ENCODE peak calls at places on chromosome 16, in ten cellular contexts. One of them, this sample, is unnamed. For H3K4me1, the result is how much of the 10 kb centered on the place peaks cover.

GRCh38 chr16:56201030-56201429 is 9.7 kb downstream of the GNAO1 start:
- DNase-seq in right atrium auricular region: no peak
- DNase-seq in uterus: no peak
- DNase-seq in heart left ventricle: no peak
- DNase-seq in prostate gland: no peak
- DNase-seq in stomach: no peak
- DNase-seq in fibroblast of lung: no peak
- DNase-seq in osteoblast: no peak
- DNase-seq in A549: no peak
- DNase-seq in transverse colon: no peak
- DNase-seq in this sample: no peak

GRCh38 chr16:4233431-4233830 is 8.4 kb downstream of the SRL start:
- DNase-seq in right atrium auricular region: no peak
- DNase-seq in uterus: no peak
- DNase-seq in heart left ventricle: no peak
- DNase-seq in prostate gland: no peak
- DNase-seq in stomach: no peak
- DNase-seq in fibroblast of lung: no peak
- DNase-seq in osteoblast: no peak
- DNase-seq in A549: no peak
- DNase-seq in transverse colon: no peak
- DNase-seq in this sample: no peak

GRCh38 chr16:59192551-59193199 is 458.6 kb upstream of the GOT2 start:
- DNase-seq in right atrium auricular region: no peak
- DNase-seq in uterus: no peak
- DNase-seq in heart left ventricle: no peak
- DNase-seq in prostate gland: no peak
- DNase-seq in stomach: no peak
- DNase-seq in fibroblast of lung: peak
- DNase-seq in osteoblast: no peak
- DNase-seq in A549: no peak
- DNase-seq in transverse colon: no peak
- DNase-seq in this sample: peak

GRCh38 chr16:75256871-75257343 is 5.5 kb upstream of the BCAR1 start:
- DNase-seq in right atrium auricular region: no peak
- DNase-seq in uterus: peak
- DNase-seq in heart left ventricle: no peak
- DNase-seq in prostate gland: no peak
- DNase-seq in stomach: peak
- DNase-seq in fibroblast of lung: peak
- DNase-seq in osteoblast: peak
- DNase-seq in A549: no peak
- DNase-seq in transverse colon: peak
- DNase-seq in this sample: no peak

GRCh38 chr16:72443809-72444208 is 271.9 kb upstream of the PMFBP1 start:
- DNase-seq in right atrium auricular region: no peak
- DNase-seq in uterus: no peak
- DNase-seq in heart left ventricle: no peak
- DNase-seq in prostate gland: no peak
- DNase-seq in stomach: no peak
- DNase-seq in fibroblast of lung: no peak
- DNase-seq in osteoblast: no peak
- DNase-seq in A549: no peak
- DNase-seq in transverse colon: no peak
- DNase-seq in this sample: no peak

GRCh38 chr16:86884256-86884655 is 305.9 kb downstream of the FOXL1 start:
- DNase-seq in right atrium auricular region: no peak
- DNase-seq in uterus: no peak
- DNase-seq in heart left ventricle: no peak
- DNase-seq in prostate gland: no peak
- DNase-seq in stomach: no peak
- DNase-seq in fibroblast of lung: no peak
- DNase-seq in osteoblast: no peak
- DNase-seq in A549: no peak
- DNase-seq in transverse colon: no peak
- DNase-seq in this sample: no peak

GRCh38 chr16:71254832-71255560 is 24.5 kb upstream of the HYDIN start:
- DNase-seq in right atrium auricular region: no peak
- DNase-seq in uterus: no peak
- DNase-seq in heart left ventricle: no peak
- DNase-seq in prostate gland: no peak
- DNase-seq in stomach: no peak
- DNase-seq in fibroblast of lung: no peak
- DNase-seq in osteoblast: no peak
- DNase-seq in A549: no peak
- DNase-seq in transverse colon: no peak
- DNase-seq in this sample: no peak

GRCh38 chr16:85617948-85618347 is 4.8 kb downstream of the GSE1 start:
- DNase-seq in right atrium auricular region: no peak
- DNase-seq in uterus: no peak
- DNase-seq in heart left ventricle: no peak
- DNase-seq in prostate gland: no peak
- DNase-seq in stomach: peak
- DNase-seq in fibroblast of lung: no peak
- DNase-seq in osteoblast: no peak
- DNase-seq in A549: no peak
- DNase-seq in transverse colon: no peak
- DNase-seq in this sample: no peak

GRCh38 chr16:10013364-10013763 is 168.9 kb downstream of the GRIN2A start:
- DNase-seq in right atrium auricular region: no peak
- DNase-seq in uterus: no peak
- DNase-seq in heart left ventricle: no peak
- DNase-seq in prostate gland: no peak
- DNase-seq in stomach: no peak
- DNase-seq in fibroblast of lung: no peak
- DNase-seq in osteoblast: no peak
- DNase-seq in A549: no peak
- DNase-seq in transverse colon: no peak
- DNase-seq in this sample: no peak

GRCh38 chr16:87418216-87418615 is 26.1 kb downstream of the MAP1LC3B start:
- DNase-seq in right atrium auricular region: no peak
- DNase-seq in uterus: no peak
- DNase-seq in heart left ventricle: no peak
- DNase-seq in prostate gland: no peak
- DNase-seq in stomach: no peak
- DNase-seq in fibroblast of lung: no peak
- DNase-seq in osteoblast: no peak
- DNase-seq in A549: no peak
- DNase-seq in transverse colon: no peak
- DNase-seq in this sample: no peak

GRCh38 chr16:25264599-25264998 is 7.0 kb upstream of the ZKSCAN2 start:
- DNase-seq in right atrium auricular region: no peak
- DNase-seq in uterus: no peak
- DNase-seq in heart left ventricle: no peak
- DNase-seq in prostate gland: no peak
- DNase-seq in stomach: no peak
- DNase-seq in fibroblast of lung: peak
- DNase-seq in osteoblast: no peak
- DNase-seq in A549: no peak
- DNase-seq in transverse colon: no peak
- DNase-seq in this sample: no peak

GRCh38 chr16:81526935-81527334 is 82.3 kb downstream of the CMIP start:
- DNase-seq in right atrium auricular region: peak
- DNase-seq in uterus: peak
- DNase-seq in heart left ventricle: peak
- DNase-seq in prostate gland: peak
- DNase-seq in stomach: no peak
- DNase-seq in fibroblast of lung: peak
- DNase-seq in osteoblast: peak
- DNase-seq in A549: no peak
- DNase-seq in transverse colon: no peak
- DNase-seq in this sample: peak

GRCh38 chr16:12503201-12503600 is 300.5 kb downstream of the CPPED1 start:
- DNase-seq in right atrium auricular region: no peak
- DNase-seq in uterus: no peak
- DNase-seq in heart left ventricle: no peak
- DNase-seq in prostate gland: no peak
- DNase-seq in stomach: no peak
- DNase-seq in fibroblast of lung: no peak
- DNase-seq in osteoblast: no peak
- DNase-seq in A549: no peak
- DNase-seq in transverse colon: no peak
- DNase-seq in this sample: no peak

GRCh38 chr16:15739940-15740339 is 89.9 kb downstream of the NDE1 start:
- DNase-seq in right atrium auricular region: no peak
- DNase-seq in uterus: no peak
- DNase-seq in heart left ventricle: no peak
- DNase-seq in prostate gland: no peak
- DNase-seq in stomach: no peak
- DNase-seq in fibroblast of lung: peak
- DNase-seq in osteoblast: no peak
- DNase-seq in A549: no peak
- DNase-seq in transverse colon: no peak
- DNase-seq in this sample: peak
- H3K27ac ChIP-seq in right atrium auricular region: no peak
- H3K27ac ChIP-seq in uterus: no peak
- H3K27ac ChIP-seq in heart left ventricle: no peak
- H3K27ac ChIP-seq in prostate gland: no peak
- H3K27ac ChIP-seq in stomach: no peak
- H3K27ac ChIP-seq in fibroblast of lung: no peak
- H3K27ac ChIP-seq in osteoblast: no peak
- H3K27ac ChIP-seq in A549: no peak
- H3K27ac ChIP-seq in transverse colon: no peak
- H3K27ac ChIP-seq in this sample: no peak

GRCh38 chr16:11297492-11298142 is 16.5 kb upstream of the PRM1 start:
- DNase-seq in right atrium auricular region: peak
- DNase-seq in uterus: peak
- DNase-seq in heart left ventricle: peak
- DNase-seq in prostate gland: peak
- DNase-seq in stomach: peak
- DNase-seq in fibroblast of lung: peak
- DNase-seq in osteoblast: peak
- DNase-seq in A549: no peak
- DNase-seq in transverse colon: peak
- DNase-seq in this sample: peak
- TF ChIP-seq CTCF in right atrium auricular region: no peak
- TF ChIP-seq CTCF in uterus: no peak
- TF ChIP-seq CTCF in heart left ventricle: peak
- TF ChIP-seq CTCF in prostate gland: peak
- TF ChIP-seq CTCF in stomach: no peak
- TF ChIP-seq CTCF in fibroblast of lung: no peak
- TF ChIP-seq CTCF in osteoblast: no peak
- TF ChIP-seq CTCF in A549: no peak
- TF ChIP-seq CTCF in transverse colon: no peak
- TF ChIP-seq CTCF in this sample: no peak

GRCh38 chr16:23433261-23433920 is 19.6 kb downstream of the COG7 start:
- DNase-seq in right atrium auricular region: no peak
- DNase-seq in uterus: no peak
- DNase-seq in heart left ventricle: no peak
- DNase-seq in prostate gland: peak
- DNase-seq in stomach: peak
- DNase-seq in fibroblast of lung: no peak
- DNase-seq in osteoblast: no peak
- DNase-seq in A549: no peak
- DNase-seq in transverse colon: peak
- DNase-seq in this sample: no peak
- H3K4me1 ChIP-seq in right atrium auricular region: under half
- H3K4me1 ChIP-seq in uterus: under half
- H3K4me1 ChIP-seq in heart left ventricle: under half
- H3K4me1 ChIP-seq in prostate gland: under half
- H3K4me1 ChIP-seq in stomach: under half
- H3K4me1 ChIP-seq in fibroblast of lung: under half
- H3K4me1 ChIP-seq in osteoblast: under half
- H3K4me1 ChIP-seq in A549: under half
- H3K4me1 ChIP-seq in transverse colon: under half
- H3K4me1 ChIP-seq in this sample: under half

DNA sequence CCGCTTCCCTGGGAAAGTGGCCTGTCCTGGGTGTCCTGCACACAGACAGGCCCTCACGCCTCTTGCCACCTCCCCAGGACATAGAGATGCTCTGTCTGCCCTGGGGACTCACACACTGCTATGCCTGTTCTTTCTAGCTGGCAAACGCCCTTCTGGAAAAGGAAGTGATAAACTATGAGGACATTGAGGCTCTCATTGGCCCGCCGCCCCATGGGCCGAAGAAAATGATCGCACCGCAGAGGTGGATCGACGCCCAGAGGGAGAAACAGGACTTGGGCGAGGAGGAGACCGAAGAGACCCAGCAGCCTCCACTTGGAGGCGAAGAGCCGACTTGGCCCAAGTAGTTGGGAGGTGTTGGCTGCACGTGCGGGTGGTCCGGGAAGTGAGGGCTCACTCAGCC is 3.7 kb upstream of the RPL13 start:
- DNase-seq in right atrium auricular region: no peak
- DNase-seq in uterus: no peak
- DNase-seq in heart left ventricle: no peak
- DNase-seq in prostate gland: no peak
- DNase-seq in stomach: no peak
- DNase-seq in fibroblast of lung: no peak
- DNase-seq in osteoblast: no peak
- DNase-seq in A549: no peak
- DNase-seq in transverse colon: no peak
- DNase-seq in this sample: no peak
- H3K27ac ChIP-seq in right atrium auricular region: peak
- H3K27ac ChIP-seq in uterus: no peak
- H3K27ac ChIP-seq in heart left ventricle: no peak
- H3K27ac ChIP-seq in prostate gland: no peak
- H3K27ac ChIP-seq in stomach: no peak
- H3K27ac ChIP-seq in fibroblast of lung: no peak
- H3K27ac ChIP-seq in osteoblast: no peak
- H3K27ac ChIP-seq in A549: no peak
- H3K27ac ChIP-seq in transverse colon: no peak
- H3K27ac ChIP-seq in this sample: no peak

DNA sequence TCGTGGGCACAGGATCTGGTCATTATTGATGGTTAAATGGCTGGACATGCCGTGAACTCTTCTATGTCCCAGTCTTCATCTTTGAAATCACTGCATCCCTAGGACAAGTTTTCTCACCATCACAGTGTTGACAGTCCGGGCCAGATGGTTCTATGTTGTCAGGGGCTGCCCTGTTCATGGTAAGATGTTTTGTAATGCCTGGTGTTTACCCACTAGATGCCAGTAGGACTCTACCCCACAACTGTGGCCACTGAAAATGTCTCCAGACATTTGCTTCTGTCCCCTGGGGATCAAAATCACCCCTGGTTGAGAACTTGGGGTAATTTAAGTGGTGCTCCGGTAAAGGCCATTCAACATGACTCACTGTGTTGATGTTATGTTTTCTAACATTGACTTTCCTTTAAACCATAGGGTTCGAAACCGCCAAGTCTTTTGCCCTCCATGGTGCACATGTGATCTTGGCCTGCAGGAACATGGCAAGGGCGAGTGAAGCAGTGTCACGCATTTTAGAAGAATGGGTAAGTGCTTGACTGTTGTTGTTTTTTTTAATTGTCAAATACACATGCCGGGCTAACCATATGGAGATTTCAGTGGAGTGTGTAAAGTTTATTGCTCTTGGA is 64.4 kb downstream of the WWOX start:
- DNase-seq in right atrium auricular region: no peak
- DNase-seq in uterus: no peak
- DNase-seq in heart left ventricle: no peak
- DNase-seq in prostate gland: no peak
- DNase-seq in stomach: no peak
- DNase-seq in fibroblast of lung: no peak
- DNase-seq in osteoblast: no peak
- DNase-seq in A549: no peak
- DNase-seq in transverse colon: no peak
- DNase-seq in this sample: no peak
- TF ChIP-seq CTCF in right atrium auricular region: no peak
- TF ChIP-seq CTCF in uterus: no peak
- TF ChIP-seq CTCF in heart left ventricle: no peak
- TF ChIP-seq CTCF in prostate gland: no peak
- TF ChIP-seq CTCF in stomach: no peak
- TF ChIP-seq CTCF in fibroblast of lung: no peak
- TF ChIP-seq CTCF in osteoblast: no peak
- TF ChIP-seq CTCF in A549: no peak
- TF ChIP-seq CTCF in transverse colon: no peak
- TF ChIP-seq CTCF in this sample: no peak